ENCODE peak calls at places on chromosomes 12 and 14, in nine cellular contexts. W is lung; I is breast epithelium; N is effector memory CD4-positive, alpha-beta T cell; E is A549; U is OCI-LY7; Y is aorta; C is gastrocnemius medialis; S is fibroblast of lung. F is an unnamed sample. For H3K9me3, the result is how much of the 10 kb centered on the place peaks cover.

GRCh38 chr12:14256139-14256538 is 109.3 kb upstream of the ATF7IP start:
- DNase-seq in Y (no peak), S (peak), N (peak), U (no peak), C (no peak), W (no peak), E (no peak), I (no peak), F (peak)

GRCh38 chr12:20367731-20368652 is at the start of gene PDE3A:
- DNase-seq in I (no peak), N (no peak), Y (peak), W (peak), S (peak), E (peak), U (no peak), C (peak), F (no peak)

GRCh38 chr14:68397371-68397779 is 395.5 kb downstream of the ZFP36L1 start:
- DNase-seq in Y (no peak), S (no peak), I (peak), W (peak), C (peak), E (no peak), N (no peak), U (no peak), F (no peak)

GRCh38 chr12:124567035-124567672 is at the start of gene NCOR2:
- DNase-seq in W (no peak), Y (no peak), E (no peak), N (peak), C (no peak), U (peak), S (no peak), I (no peak), F (peak)

GRCh38 chr14:102033241-102033640 is 53.6 kb downstream of the HSP90AA1 start:
- DNase-seq in S (no peak), Y (no peak), W (no peak), U (no peak), C (no peak), N (no peak), I (no peak), E (no peak), F (no peak)

GRCh38 chr14:37195327-37195726 is 2.4 kb upstream of the MIPOL1 start:
- DNase-seq in W (no peak), Y (no peak), N (no peak), S (peak), E (no peak), U (no peak), I (no peak), C (no peak), F (no peak)

GRCh38 chr12:109715310-109716091 is 1.9 kb downstream of the FAM222A start:
- DNase-seq in W (no peak), I (no peak), C (peak), Y (peak), S (no peak), E (peak), N (peak), U (no peak), F (no peak)

GRCh38 chr14:49303952-49304516 is 282.1 kb downstream of the RPS29 start:
- DNase-seq in E (no peak), S (peak), N (no peak), C (no peak), W (no peak), U (peak), I (no peak), Y (no peak), F (no peak)

GRCh38 chr12:52361553-52361952 is 5.7 kb downstream of the KRT85 start:
- DNase-seq in C (no peak), U (no peak), S (no peak), I (no peak), Y (no peak), W (no peak), E (no peak), N (no peak), F (no peak)

GRCh38 chr12:94384030-94384429 is 75.6 kb downstream of the CEP83 start:
- DNase-seq in U (no peak), I (no peak), N (no peak), E (no peak), S (no peak), Y (no peak), W (no peak), C (no peak), F (no peak)

GRCh38 chr14:105863296-105864108 is 337.1 kb downstream of the TMEM121 start:
- DNase-seq in E (no peak), Y (peak), N (no peak), U (peak), S (no peak), W (no peak), C (peak), I (no peak), F (peak)

GRCh38 chr14:28831126-28831525 is 64.5 kb downstream of the FOXG1 start:
- DNase-seq in E (no peak), W (no peak), N (no peak), C (no peak), Y (no peak), I (no peak), S (no peak), U (no peak), F (no peak)

GRCh38 chr12:2462087-2462486 is 332.7 kb upstream of the FKBP4 start:
- DNase-seq in E (no peak), C (no peak), Y (no peak), U (no peak), N (no peak), I (no peak), S (no peak), W (no peak), F (no peak)

GRCh38 chr14:39276579-39277114 is 42.9 kb downstream of the MIA2 start:
- DNase-seq in U (no peak), E (no peak), N (no peak), I (no peak), W (no peak), C (no peak), S (no peak), Y (no peak), F (no peak)

GRCh38 chr12:67413577-67413976 is 144.4 kb downstream of the CAND1 start:
- DNase-seq in U (no peak), S (no peak), W (no peak), C (peak), N (no peak), E (no peak), I (no peak), Y (no peak), F (no peak)

GRCh38 chr14:92692822-92693226 is 55.6 kb downstream of the LGMN start:
- DNase-seq in E (peak), N (no peak), Y (peak), U (no peak), C (no peak), W (peak), I (peak), S (no peak), F (no peak)

GRCh38 chr12:80056845-80057244 is 42.5 kb upstream of the OTOGL start:
- DNase-seq in I (no peak), N (no peak), W (no peak), Y (no peak), E (no peak), S (peak), C (peak), U (no peak), F (no peak)

GRCh38 chr12:58583541-58583940 is 336.8 kb downstream of the LRIG3 start:
- DNase-seq in Y (no peak), I (no peak), N (no peak), E (peak), W (no peak), C (peak), S (peak), U (no peak), F (no peak)

GRCh38 chr14:42190744-42191143 is 584.1 kb downstream of the LRFN5 start:
- DNase-seq in W (no peak), I (no peak), U (no peak), C (no peak), E (no peak), N (no peak), Y (no peak), S (no peak), F (no peak)
- H3K9me3 ChIP-seq in W (under half), I (under half), U (under half), C (under half), E (under half), N (under half), Y (under half), S (under half), F (under half)

GRCh38 chr12:34387711-34388635 is 365.7 kb downstream of the ALG10 start:
- DNase-seq in E (no peak), C (no peak), N (no peak), W (no peak), U (no peak), Y (peak), I (no peak), S (no peak), F (no peak)
- H3K9me3 ChIP-seq in E (under half), C (under half), N (under half), W (half or more), U (under half), Y (under half), I (half or more), S (under half), F (under half)

GRCh38 chr12:34291426-34291901 is 269.2 kb downstream of the ALG10 start:
- DNase-seq in W (no peak), E (no peak), U (no peak), S (no peak), C (no peak), N (no peak), I (no peak), Y (peak), F (no peak)
- H3K9me3 ChIP-seq in W (under half), E (under half), U (under half), S (under half), C (under half), N (under half), I (half or more), Y (under half), F (under half)

DNA sequence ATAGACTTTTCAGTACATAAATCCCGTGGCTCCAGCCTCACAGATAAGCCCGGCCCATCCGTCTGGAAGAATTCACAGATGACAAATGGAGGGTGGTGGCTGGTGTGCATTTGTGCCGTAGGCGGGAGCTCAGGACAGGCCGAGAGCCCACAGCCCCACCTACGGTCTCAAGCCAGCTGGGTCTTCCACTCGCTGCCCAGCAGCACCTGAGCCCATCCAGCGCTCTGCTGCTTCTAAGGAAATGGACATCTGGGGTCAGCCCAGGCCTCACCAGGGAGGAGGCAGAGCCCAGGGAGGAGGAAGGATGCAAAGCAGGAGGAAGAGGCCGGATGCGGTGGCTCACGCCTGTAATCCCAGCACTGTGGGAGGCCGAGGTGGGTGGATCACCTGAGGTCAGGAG is 72.9 kb downstream of the KIF26A start:
- DNase-seq in E (no peak), C (no peak), U (no peak), S (no peak), N (no peak), Y (peak), W (no peak), I (no peak), F (no peak)
- H3K9me3 ChIP-seq in E (under half), C (under half), U (under half), S (under half), N (under half), Y (under half), W (under half), I (under half), F (under half)

DNA sequence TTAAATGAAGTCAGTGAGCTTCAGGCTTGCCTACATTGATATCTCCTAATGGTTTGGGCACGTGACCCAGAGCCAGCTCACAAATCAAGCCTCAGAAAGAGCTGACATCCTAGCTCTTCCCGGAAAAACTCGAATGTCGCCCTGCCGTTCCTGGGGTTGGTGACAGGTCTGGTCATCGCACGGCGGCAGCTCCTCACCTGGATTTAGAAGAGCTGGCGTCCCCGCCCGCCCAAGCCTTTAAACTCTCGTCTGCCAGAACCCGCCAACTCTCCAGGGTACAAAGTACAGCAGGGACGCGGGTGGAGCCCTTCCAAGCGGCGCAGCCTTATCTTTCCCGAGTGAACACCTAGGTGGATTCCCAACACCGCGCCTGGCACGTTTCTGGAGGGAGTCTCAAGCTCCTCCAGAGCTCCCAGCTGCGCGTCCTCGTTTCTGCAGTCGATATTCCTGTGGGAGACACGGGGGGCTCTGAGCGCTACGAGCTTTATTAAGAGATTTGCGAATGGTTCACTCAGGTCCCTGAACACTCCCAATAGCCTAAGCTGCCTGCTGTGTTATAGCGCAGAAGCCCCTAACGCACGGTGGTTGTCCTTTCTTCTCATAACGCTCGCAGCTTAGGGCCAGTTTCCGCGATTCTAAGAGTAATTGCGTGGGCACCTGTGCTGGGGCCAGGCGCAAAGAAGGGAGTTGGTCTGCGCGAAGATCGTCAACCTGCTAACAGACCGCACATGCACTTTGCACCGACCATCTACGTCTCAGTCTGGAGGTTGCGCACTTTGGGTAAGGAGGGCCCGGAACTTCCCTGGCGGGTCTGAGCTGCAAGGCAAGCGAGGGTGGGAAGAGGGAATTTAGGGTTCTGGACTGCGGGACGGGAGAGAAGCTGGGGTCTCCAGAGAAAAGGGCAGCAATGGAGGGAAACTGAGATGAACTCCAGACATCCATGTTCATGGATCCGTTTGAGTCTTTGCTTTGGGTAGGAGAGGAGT is at the start of gene SSTR1:
- DNase-seq in I (no peak), W (no peak), Y (peak), U (no peak), S (peak), N (no peak), C (no peak), E (no peak), F (no peak)
- H3K9me3 ChIP-seq in I (under half), W (under half), Y (under half), U (under half), S (under half), N (under half), C (under half), E (under half), F (under half)

DNA sequence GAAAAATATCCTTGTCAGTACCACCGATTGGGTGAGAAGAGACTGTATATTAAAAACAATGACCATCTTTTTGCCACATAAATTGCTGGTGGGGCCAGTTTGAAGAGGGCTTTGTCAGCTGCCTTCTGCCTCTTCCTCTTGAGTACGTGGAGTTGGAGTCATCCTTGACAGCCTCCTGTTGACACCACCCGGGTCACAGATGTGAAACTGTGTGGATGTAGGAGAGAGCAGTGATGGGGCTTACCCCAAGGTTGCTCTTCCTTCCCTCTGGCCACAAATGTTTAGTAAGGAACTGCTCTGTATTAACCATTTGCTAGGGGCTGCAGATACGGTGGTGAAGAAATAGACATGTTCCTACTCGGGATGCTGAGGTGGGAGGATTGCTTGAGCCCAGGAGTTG is 12.2 kb downstream of the PTPN11 start:
- DNase-seq in W (no peak), E (no peak), I (no peak), N (no peak), S (no peak), Y (no peak), C (no peak), U (no peak), F (no peak)
- H3K9me3 ChIP-seq in W (under half), E (under half), I (under half), N (under half), S (under half), Y (under half), C (under half), U (under half), F (under half)

GRCh38 chr12:121793501-121793835 is at the start of gene RHOF:
- DNase-seq in N (no peak), W (peak), S (no peak), E (no peak), I (no peak), U (peak), C (no peak), Y (no peak), F (no peak)

GRCh38 chr12:121789800-121790748 is 3.4 kb downstream of the RHOF start:
- DNase-seq in C (no peak), I (no peak), Y (no peak), W (peak), N (peak), U (peak), S (no peak), E (no peak), F (peak)

GRCh38 chr12:121793836-121794531 is 496 bp upstream of the RHOF start:
- DNase-seq in S (peak), Y (peak), E (peak), I (peak), U (peak), N (peak), C (peak), W (peak), F (peak)

GRCh38 chr12:121792607-121793500 is 634 bp downstream of the RHOF start:
- DNase-seq in S (no peak), U (peak), N (peak), C (no peak), E (no peak), I (no peak), W (peak), Y (no peak), F (peak)

DNA sequence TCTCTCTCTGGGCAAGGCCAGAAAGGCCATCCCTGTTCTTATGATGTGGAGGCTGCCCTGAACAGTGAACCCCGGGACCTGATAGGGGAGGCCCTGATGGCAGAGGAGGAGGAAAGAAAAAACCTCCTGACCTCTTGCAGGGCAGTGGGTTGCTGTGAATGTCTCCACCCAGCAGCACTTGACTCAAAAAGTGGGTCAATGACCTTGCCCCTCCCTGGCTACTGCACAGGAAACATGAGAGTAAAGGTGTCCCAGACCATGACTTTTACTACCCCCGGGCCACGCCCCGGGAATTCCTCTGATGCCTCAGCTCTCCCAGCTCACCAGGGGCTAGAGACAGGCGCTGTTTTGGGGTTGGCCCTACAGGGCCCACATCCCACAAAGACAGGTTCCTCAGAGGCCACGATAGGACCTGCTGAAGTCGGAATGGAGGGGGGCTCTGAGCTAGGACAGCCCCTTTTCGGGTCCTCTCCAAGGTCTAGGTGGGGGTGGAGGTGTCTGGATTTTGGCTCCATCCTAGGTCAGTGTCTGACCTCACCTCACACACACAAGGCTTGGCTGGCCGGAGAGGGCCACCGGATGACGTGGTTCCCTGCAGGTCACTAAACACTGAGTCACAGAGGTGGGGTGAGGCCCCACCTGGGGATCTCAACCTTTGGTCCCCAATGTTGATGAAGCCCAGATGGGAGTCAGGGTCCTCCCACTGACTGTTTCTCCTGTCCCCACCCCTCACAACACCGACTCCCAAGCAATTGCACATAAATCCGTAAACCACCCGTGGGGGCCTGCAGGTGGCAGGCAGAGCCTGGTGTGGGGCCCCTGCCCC is 1.6 kb downstream of the RHOF start:
- DNase-seq in U (no peak), W (peak), N (peak), Y (no peak), I (no peak), S (no peak), C (no peak), E (peak), F (peak)
- H3K9me3 ChIP-seq in U (under half), W (under half), N (under half), Y (under half), I (under half), S (under half), C (under half), E (under half), F (under half)